ENCODE peak calls at places on chromosomes 5 and 9, in four cellular contexts. D is fibroblast of lung, N is uterus, X is right atrium auricular region. S is an unnamed sample.

GRCh38 chr5:87369431-87369830 is 43.3 kb downstream of the CCNH start:
- DNase-seq in X (no peak), N (no peak), D (no peak), S (no peak)

GRCh38 chr9:21455320-21455719 is 15.1 kb downstream of the IFNA1 start:
- DNase-seq in X (no peak), D (no peak), N (no peak), S (no peak)

GRCh38 chr5:53948598-53948997 is 361.8 kb downstream of the ARL15 start:
- DNase-seq in D (no peak), X (no peak), N (no peak), S (no peak)

GRCh38 chr5:79672392-79672791 is 17.2 kb upstream of the CMYA5 start:
- DNase-seq in D (no peak), X (no peak), N (no peak), S (no peak)

GRCh38 chr9:133417541-133418461 is at the start of gene REXO4:
- DNase-seq in N (peak; percentile 85), D (peak; percentile 87), X (peak; percentile 80), S (peak; percentile 92)

GRCh38 chr5:1507961-1508678 is 15.6 kb downstream of the LPCAT1 start:
- DNase-seq in X (no peak), D (no peak), N (no peak), S (no peak)

GRCh38 chr5:64301566-64301965 is 135.9 kb downstream of the RNF180 start:
- DNase-seq in D (peak; percentile 9), N (no peak), X (no peak), S (no peak)

GRCh38 chr5:172224996-172225395 is 31.0 kb downstream of the EFCAB9 start:
- DNase-seq in N (no peak), X (no peak), D (no peak), S (no peak)

GRCh38 chr5:45271626-45272025 is 424.6 kb downstream of the HCN1 start:
- DNase-seq in X (no peak), N (no peak), D (no peak), S (no peak)

DNA sequence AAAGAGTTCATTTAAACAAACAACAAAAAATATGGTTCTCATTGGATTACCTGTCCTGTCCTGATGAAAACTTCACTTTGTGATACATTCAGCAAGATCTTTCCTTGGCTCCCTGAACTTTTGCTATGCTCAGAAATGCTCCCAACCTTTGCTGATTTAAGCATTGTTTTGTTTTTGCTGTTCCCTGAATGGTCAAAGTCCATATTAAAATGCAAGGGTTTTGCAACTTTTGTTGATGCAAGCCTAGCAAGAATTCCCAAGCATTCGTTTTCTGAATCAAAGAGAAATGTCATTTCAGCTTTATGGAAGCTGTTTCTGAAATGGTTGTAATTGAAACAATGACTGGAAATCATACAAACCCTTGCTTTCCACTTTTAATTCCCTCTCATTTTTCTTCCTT is 3.1 kb upstream of the SFXN1 start:
- DNase-seq in D (no peak), N (no peak), X (no peak), S (no peak)
- H3K27me3 ChIP-seq in D (peaks cover 7% of the 10 kb centered on the region), N (no peaks in the 10 kb centered on the region), X (no peaks in the 10 kb centered on the region), S (peaks cover 4% of the 10 kb centered on the region)

DNA sequence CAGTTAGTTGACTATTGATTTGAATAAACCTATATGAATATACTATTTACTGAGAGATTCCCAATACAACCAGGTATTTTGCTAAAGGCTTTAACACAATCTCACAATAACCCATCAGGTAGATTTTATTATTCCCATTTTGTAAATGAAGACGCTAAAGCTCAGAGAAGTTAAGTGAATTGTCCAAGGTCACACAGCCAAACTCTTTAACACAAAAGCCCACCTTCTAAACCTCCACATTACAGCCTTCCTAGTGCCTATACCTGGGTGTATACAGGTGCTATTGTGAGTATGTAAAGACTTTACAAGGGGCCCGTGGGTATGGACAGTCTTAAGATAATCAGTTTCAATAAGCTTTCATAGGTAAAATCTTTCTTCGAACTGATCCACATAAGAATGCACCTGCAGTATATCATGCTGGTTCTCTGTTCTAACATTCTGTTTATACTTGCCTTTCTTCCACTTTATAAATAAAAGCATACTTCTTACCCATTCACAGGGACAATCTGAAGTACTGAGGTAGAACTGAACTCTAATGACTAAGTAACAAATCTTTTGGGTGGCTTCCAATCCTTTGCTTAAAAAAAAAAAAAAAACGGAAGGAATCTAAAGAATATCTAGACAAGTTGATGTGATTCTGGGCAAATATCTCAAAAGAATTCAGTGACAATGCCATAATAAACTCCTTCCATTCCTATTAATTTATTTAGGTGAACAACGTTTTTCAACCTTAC is 59.1 kb downstream of the PJA2 start:
- DNase-seq in N (no peak), D (peak; percentile 54), X (no peak), S (no peak)
- H3K36me3 ChIP-seq in N (no peaks in the 10 kb centered on the region), D (peaks cover 4% of the 10 kb centered on the region), X (peaks cover 8% of the 10 kb centered on the region), S (peaks cover 7% of the 10 kb centered on the region)

DNA sequence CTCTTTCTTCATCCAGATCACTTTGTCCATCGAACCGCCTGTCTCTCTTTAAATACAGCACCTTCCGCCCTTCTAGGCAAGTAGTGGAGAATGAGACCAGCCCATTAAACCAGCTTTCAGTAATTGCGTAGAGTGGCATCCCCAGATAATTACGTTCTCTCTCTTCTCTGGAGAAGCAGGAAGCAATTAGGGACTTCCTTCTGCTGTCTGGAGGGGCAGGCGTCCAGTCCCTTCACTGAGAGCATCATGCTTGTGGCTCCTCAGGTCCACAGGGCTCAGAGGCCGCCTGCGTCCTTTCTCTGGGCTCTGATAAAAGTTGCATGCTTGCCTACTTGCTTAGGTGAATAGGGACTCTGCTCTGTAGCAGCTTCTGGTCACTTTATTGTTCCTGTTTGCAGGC is 299.0 kb upstream of the PANK3 start:
- DNase-seq in X (no peak), N (no peak), D (no peak), S (no peak)
- H3K27me3 ChIP-seq in X (no peaks in the 10 kb centered on the region), N (no peaks in the 10 kb centered on the region), D (no peaks in the 10 kb centered on the region), S (no peaks in the 10 kb centered on the region)

GRCh38 chr9:128121466-128121810 is 6.1 kb downstream of the PTGES2 start:
- DNase-seq in X (no peak), N (no peak), D (no peak), S (no peak)

GRCh38 chr9:128118971-128119665 is 8.4 kb downstream of the PTGES2 start:
- DNase-seq in X (no peak), D (no peak), N (peak; percentile 12), S (no peak)

GRCh38 chr9:128120741-128121465 is 6.6 kb downstream of the PTGES2 start:
- DNase-seq in D (no peak), N (no peak), X (no peak), S (no peak)

GRCh38 chr9:128118472-128118857 is 9.1 kb downstream of the PTGES2 start:
- DNase-seq in D (no peak), X (no peak), N (peak; percentile 6), S (no peak)

DNA sequence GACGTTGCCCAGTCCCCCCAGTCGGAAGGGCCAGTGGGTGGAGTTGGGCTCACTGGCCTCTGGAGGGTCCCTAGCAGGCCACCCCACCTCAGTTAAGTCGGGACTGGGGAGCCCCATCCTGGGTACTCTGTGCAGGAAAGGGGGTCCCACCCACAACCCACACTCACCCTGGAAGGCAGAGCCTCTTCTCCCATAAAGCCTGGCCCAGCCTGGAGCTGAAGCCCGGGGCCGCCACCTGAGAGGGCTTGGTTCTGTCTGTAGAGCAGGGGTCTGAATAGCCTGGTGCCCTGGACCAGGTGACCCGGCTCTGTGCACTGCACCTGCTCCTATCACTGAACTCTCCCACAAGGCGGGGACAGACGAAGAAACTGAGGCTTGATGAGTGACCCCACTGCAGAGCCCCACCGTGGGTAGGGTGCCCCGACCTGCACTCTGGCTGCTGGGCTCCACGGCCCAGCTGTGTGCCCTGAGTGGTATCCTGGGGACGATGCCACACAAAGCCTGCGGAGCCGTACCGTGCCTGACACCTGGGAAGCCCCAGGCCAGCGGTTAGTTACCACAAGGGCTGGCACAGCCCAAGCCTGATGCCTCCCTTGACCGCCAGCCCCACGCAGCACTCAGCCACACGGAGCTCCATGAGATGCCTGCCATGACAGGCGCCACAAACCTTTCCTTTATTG is 7.3 kb downstream of the PTGES2 start:
- DNase-seq in N (peak; percentile 15), D (no peak), X (no peak), S (no peak)
- H3K36me3 ChIP-seq in N (no peaks in the 10 kb centered on the region), D (peaks cover 12% of the 10 kb centered on the region), X (peaks cover 42% of the 10 kb centered on the region), S (peaks cover 36% of the 10 kb centered on the region)